ENCODE peak calls at places on chromosomes 7 and 10, in ten cellular contexts. K is A549, R is prostate gland, T is NB4, H is endothelial cell, P is MM.1S, I is A673, A is type B pancreatic cell, B is AG04450, Q is chondrocyte. G is an unnamed sample.

GRCh38 chr7:3239291-3239691 is 61.8 kb upstream of the SDK1 start:
- DNase-seq in Q (no peak), T (no peak), B (no peak), I (no peak), R (peak; percentile 69), A (peak; percentile 48), P (no peak), K (no peak), H (no peak), G (no peak)

GRCh38 chr7:157678503-157678902 is 341.7 kb downstream of the DNAJB6 start:
- DNase-seq in Q (no peak), A (peak; percentile 62), T (peak; percentile 90), H (no peak), P (no peak), B (no peak), K (no peak), I (no peak), R (no peak), G (no peak)

GRCh38 chr10:24722131-24722675 is 1.5 kb downstream of the ARHGAP21 start:
- DNase-seq in K (peak; percentile 47), I (no peak), A (no peak), Q (no peak), B (no peak), T (peak; percentile 19), R (no peak), H (no peak), P (peak; percentile 48), G (no peak)

GRCh38 chr7:85287126-85287825 is 100.4 kb upstream of the SEMA3D start:
- DNase-seq in K (no peak), A (no peak), I (peak; percentile 58), R (no peak), P (no peak), H (no peak), B (no peak), T (no peak), Q (no peak), G (no peak)

GRCh38 chr10:12539350-12540164 is 190.2 kb downstream of the CAMK1D start:
- DNase-seq in T (no peak), Q (no peak), K (no peak), R (no peak), A (no peak), I (peak; percentile 46), P (no peak), H (no peak), B (no peak), G (no peak)

GRCh38 chr7:1056006-1056784 is 11.8 kb downstream of the GPR146 start:
- DNase-seq in P (no peak), H (peak; percentile 38), A (no peak), Q (peak; percentile 92), T (peak; percentile 30), K (no peak), B (no peak), R (no peak), I (no peak), G (no peak)

GRCh38 chr7:138752568-138753518 is 45.0 kb upstream of the TMEM213 start:
- DNase-seq in B (no peak), Q (no peak), A (no peak), R (peak; percentile 11), K (peak; percentile 63), H (no peak), T (peak; percentile 22), I (no peak), P (peak; percentile 96), G (no peak)

GRCh38 chr7:47721670-47722069 is 139.8 kb upstream of the TNS3 start:
- DNase-seq in T (no peak), I (no peak), B (no peak), P (no peak), Q (peak; percentile 51), H (no peak), R (no peak), K (no peak), A (peak; percentile 64), G (no peak)

GRCh38 chr10:11245510-11245909 is 227.8 kb downstream of the CELF2 start:
- DNase-seq in P (peak; percentile 89), B (no peak), H (no peak), T (peak; percentile 9), K (no peak), R (no peak), I (no peak), A (no peak), Q (no peak), G (peak; percentile 54)

GRCh38 chr10:133258066-133258817 is 18.4 kb downstream of the ADAM8 start:
- DNase-seq in K (no peak), Q (no peak), A (no peak), T (peak; percentile 60), P (no peak), B (no peak), R (peak; percentile 83), I (no peak), H (no peak), G (no peak)

GRCh38 chr10:44975487-44976331 is 2.9 kb downstream of the DEPP1 start:
- DNase-seq in T (peak; percentile 58), B (no peak), Q (no peak), I (peak; percentile 50), P (no peak), K (peak; percentile 21), H (no peak), R (no peak), A (no peak), G (no peak)

GRCh38 chr7:157224627-157225026 is 85.9 kb downstream of the UBE3C start:
- DNase-seq in R (no peak), H (no peak), K (peak; percentile 65), B (no peak), I (peak; percentile 45), P (no peak), A (no peak), Q (no peak), T (peak; percentile 40), G (no peak)

GRCh38 chr7:134246761-134247160 is 70.0 kb downstream of the SLC35B4 start:
- DNase-seq in T (no peak), I (no peak), K (no peak), A (no peak), R (no peak), H (no peak), P (no peak), B (no peak), Q (no peak), G (no peak)

GRCh38 chr7:26543345-26543744 is 251.7 kb downstream of the SNX10 start:
- DNase-seq in H (no peak), Q (no peak), P (no peak), T (no peak), R (no peak), A (no peak), B (no peak), I (no peak), K (no peak), G (no peak)

GRCh38 chr10:29238531-29239080 is 50.3 kb upstream of the LYZL1 start:
- DNase-seq in A (no peak), I (no peak), H (no peak), P (no peak), T (no peak), K (no peak), B (no peak), Q (no peak), R (no peak), G (no peak)

GRCh38 chr10:21281765-21282484 is 243.6 kb downstream of the SKIDA1 start:
- DNase-seq in P (no peak), A (no peak), K (peak; percentile 85), R (no peak), Q (no peak), T (no peak), H (no peak), I (no peak), B (no peak), G (no peak)

GRCh38 chr7:16298221-16298620 is 123.1 kb downstream of the CRPPA start:
- DNase-seq in T (no peak), P (no peak), Q (no peak), H (no peak), I (no peak), K (no peak), R (no peak), B (no peak), A (no peak), G (no peak)

GRCh38 chr7:75756340-75757297 is 15.4 kb downstream of the CCL26 start:
- DNase-seq in Q (no peak), I (peak; percentile 60), A (no peak), R (no peak), B (no peak), K (peak; percentile 60), T (peak; percentile 72), P (peak; percentile 30), H (peak; percentile 37), G (peak; percentile 36)
- TF ChIP-seq CTCF in Q (peak; percentile 77), I (peak; percentile 60), A (peak; percentile 71), R (peak; percentile 18), B (peak; percentile 61), K (peak; percentile 24), T (peak; percentile 66), P (peak; percentile 45), H (peak; percentile 62), G (peak; percentile 30)

GRCh38 chr7:80660939-80661338 is 22.5 kb downstream of the CD36 start:
- DNase-seq in B (no peak), Q (no peak), A (no peak), P (no peak), K (no peak), R (no peak), I (no peak), T (no peak), H (no peak), G (no peak)
- TF ChIP-seq CTCF in B (no peak), Q (no peak), A (no peak), P (no peak), K (no peak), R (no peak), I (no peak), T (no peak), H (no peak), G (no peak)

GRCh38 chr10:71959526-71959925 is 4.7 kb upstream of the CHST3 start:
- DNase-seq in B (no peak), Q (no peak), T (no peak), R (peak; percentile 25), K (no peak), H (no peak), A (no peak), P (no peak), I (no peak), G (no peak)

GRCh38 chr10:71962915-71963314 is 1.3 kb upstream of the CHST3 start:
- DNase-seq in Q (no peak), I (no peak), A (no peak), P (no peak), B (no peak), R (no peak), H (no peak), T (no peak), K (no peak), G (no peak)

GRCh38 chr10:71952745-71953144 is 11.4 kb upstream of the CHST3 start:
- DNase-seq in P (no peak), A (no peak), T (no peak), R (no peak), B (no peak), I (no peak), H (no peak), Q (no peak), K (no peak), G (no peak)

GRCh38 chr10:71961831-71962230 is 2.4 kb upstream of the CHST3 start:
- DNase-seq in P (no peak), K (no peak), A (no peak), T (no peak), H (no peak), B (no peak), Q (no peak), R (no peak), I (no peak), G (no peak)

GRCh38 chr10:71957546-71958275 is 6.5 kb upstream of the CHST3 start:
- DNase-seq in A (no peak), B (no peak), Q (no peak), I (peak; percentile 37), K (peak; percentile 47), R (no peak), P (no peak), H (no peak), T (no peak), G (no peak)
- TF ChIP-seq CTCF in A (peak; percentile 47), B (peak; percentile 19), Q (peak; percentile 51), I (peak; percentile 41), K (peak; percentile 23), R (no peak), P (no peak), H (no peak), T (no peak), G (no peak)

GRCh38 chr10:71623098-71623985 is 96.2 kb downstream of the C10orf105 start:
- DNase-seq in T (peak; percentile 57), A (no peak), B (no peak), K (peak; percentile 30), P (no peak), R (no peak), I (peak; percentile 23), H (peak; percentile 46), Q (no peak), G (no peak)
- TF ChIP-seq CTCF in T (peak; percentile 29), A (peak; percentile 48), B (peak; percentile 26), K (peak; percentile 12), P (no peak), R (no peak), I (peak; percentile 11), H (no peak), Q (peak; percentile 57), G (no peak)

G was measured in GM10248.